ENCODE peak calls at places on chromosome 12, in nine cellular contexts. B, D, E, M, A, G, I, R and T are unnamed samples.

GRCh38 chr12:79983969-79984629 is 49.2 kb upstream of the PPP1R12A start:
- DNase-seq in B (peak; percentile 7), D (no peak), E (peak; percentile 9), M (no peak), A (no peak), G (peak; percentile 25), I (no peak), R (no peak), T (peak; percentile 4)

GRCh38 chr12:47820631-47821345 is 1.1 kb upstream of the HDAC7 start:
- DNase-seq in B (peak; percentile 84), D (peak; percentile 87), E (peak; percentile 98), M (peak; percentile 83), A (peak; percentile 85), G (peak; percentile 95), I (no peak), R (peak; percentile 91), T (peak; percentile 97)

GRCh38 chr12:80761818-80762217 is 45.1 kb downstream of the MYF5 start:
- DNase-seq in B (peak; percentile 20), D (no peak), E (no peak), M (no peak), A (no peak), G (no peak), I (no peak), R (no peak), T (no peak)

GRCh38 chr12:94898388-94898787 is 105.1 kb downstream of the NDUFA12 start:
- DNase-seq in B (peak; percentile 17), D (no peak), E (no peak), M (no peak), A (no peak), G (peak; percentile 17), I (no peak), R (no peak), T (no peak)

GRCh38 chr12:71161575-71161974 is 3.8 kb upstream of the TSPAN8 start:
- DNase-seq in B (no peak), D (no peak), E (no peak), M (no peak), A (no peak), G (no peak), I (no peak), R (no peak), T (no peak)

GRCh38 chr12:18368594-18368993 is 107.3 kb downstream of the PIK3C2G start:
- DNase-seq in B (no peak), D (no peak), E (no peak), M (no peak), A (no peak), G (no peak), I (no peak), R (no peak), T (no peak)

GRCh38 chr12:31234955-31235867 is 90.7 kb downstream of the SINHCAF start:
- DNase-seq in B (peak; percentile 34), D (no peak), E (peak; percentile 49), M (no peak), A (no peak), G (no peak), I (no peak), R (no peak), T (no peak)

GRCh38 chr12:51888316-51889215 is 663 bp downstream of the ANKRD33 start:
- DNase-seq in B (no peak), D (no peak), E (no peak), M (no peak), A (no peak), G (no peak), I (no peak), R (no peak), T (no peak)

GRCh38 chr12:123388948-123389559 is 5.1 kb downstream of the KMT5A start:
- DNase-seq in B (no peak), D (no peak), E (no peak), M (no peak), A (no peak), G (no peak), I (peak; percentile 8), R (no peak), T (no peak)

GRCh38 chr12:123389560-123390351 is 5.8 kb downstream of the KMT5A start:
- DNase-seq in B (peak; percentile 64), D (no peak), E (peak; percentile 53), M (peak; percentile 64), A (peak; percentile 66), G (no peak), I (peak; percentile 28), R (no peak), T (no peak)

GRCh38 chr12:123391546-123392343 is 7.8 kb downstream of the KMT5A start:
- DNase-seq in B (no peak), D (no peak), E (no peak), M (no peak), A (no peak), G (no peak), I (no peak), R (no peak), T (no peak)

GRCh38 chr12:123388218-123388947 is 4.5 kb downstream of the KMT5A start:
- DNase-seq in B (peak; percentile 78), D (no peak), E (peak; percentile 87), M (peak; percentile 75), A (peak; percentile 84), G (peak; percentile 50), I (peak; percentile 73), R (peak; percentile 61), T (no peak)

GRCh38 chr12:123390415-123391093 is 6.6 kb downstream of the KMT5A start:
- DNase-seq in B (peak; percentile 74), D (no peak), E (no peak), M (peak; percentile 41), A (no peak), G (no peak), I (no peak), R (no peak), T (no peak)
- TF ChIP-seq CTCF in B (peak; percentile 6), D (no peak), E (no peak), M (no peak), A (no peak), G (peak; percentile 3), I (no peak), R (no peak), T (no peak)

GRCh38 chr12:3303410-3304136 is 187.4 kb upstream of the PRMT8 start:
- DNase-seq in B (peak; percentile 82), D (no peak), E (no peak), M (no peak), A (no peak), G (no peak), I (no peak), R (no peak), T (no peak)

GRCh38 chr12:3299929-3300832 is 190.8 kb upstream of the PRMT8 start:
- DNase-seq in B (peak; percentile 99), D (peak; percentile 96), E (peak; percentile 74), M (peak; percentile 94), A (peak; percentile 90), G (peak; percentile 81), I (peak; percentile 75), R (peak; percentile 92), T (peak; percentile 92)

GRCh38 chr12:3302406-3303041 is 188.5 kb upstream of the PRMT8 start:
- DNase-seq in B (no peak), D (no peak), E (no peak), M (no peak), A (no peak), G (no peak), I (no peak), R (no peak), T (no peak)

GRCh38 chr12:3298603-3299002 is 192.4 kb upstream of the PRMT8 start:
- DNase-seq in B (no peak), D (no peak), E (no peak), M (no peak), A (no peak), G (no peak), I (no peak), R (no peak), T (no peak)

DNA sequence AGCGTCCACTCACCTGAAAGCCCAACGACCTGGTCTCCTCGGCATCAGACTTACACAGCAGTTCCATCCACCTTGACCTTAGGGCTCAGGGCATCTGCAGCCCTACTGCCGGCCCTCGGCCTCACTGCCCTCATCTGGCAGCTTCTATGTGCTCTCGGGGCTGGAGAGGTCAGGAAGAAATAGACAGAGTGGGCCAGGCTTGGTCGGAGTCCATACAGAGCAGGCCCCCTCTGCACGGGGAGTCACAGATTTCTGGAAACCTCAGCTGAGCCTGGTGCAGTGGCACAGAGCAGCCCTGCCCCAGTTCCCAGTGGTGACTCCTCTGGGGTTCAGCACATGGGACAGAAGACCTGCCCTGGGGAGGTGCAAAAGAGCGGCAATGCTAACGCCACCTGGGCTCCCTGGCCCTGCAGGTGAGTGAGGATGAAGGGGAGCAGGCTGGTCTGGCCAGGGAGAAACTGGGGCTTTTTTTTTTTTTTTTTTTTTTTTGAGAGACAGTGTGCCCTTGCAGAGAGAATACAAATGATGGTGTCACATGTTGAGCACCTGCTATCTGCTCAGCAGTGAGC is 190.1 kb upstream of the PRMT8 start:
- DNase-seq in B (no peak), D (no peak), E (no peak), M (no peak), A (no peak), G (no peak), I (no peak), R (no peak), T (no peak)
- H3K4me3 ChIP-seq in B (no peak overlapping the region), D (no peak overlapping the region), E (no peak overlapping the region), M (no peak overlapping the region), A (no peak overlapping the region), G (no peak overlapping the region), I (no peak overlapping the region), R (no peak overlapping the region), T (no peak overlapping the region)

GRCh38 chr12:130053641-130054040 is 108.6 kb upstream of the FZD10 start:
- DNase-seq in B (no peak), D (no peak), E (peak; percentile 19), M (no peak), A (no peak), G (no peak), I (no peak), R (no peak), T (no peak)

GRCh38 chr12:130051900-130052299 is 110.4 kb upstream of the FZD10 start:
- DNase-seq in B (no peak), D (no peak), E (no peak), M (no peak), A (no peak), G (no peak), I (no peak), R (no peak), T (no peak)

GRCh38 chr12:130054803-130055202 is 107.5 kb upstream of the FZD10 start:
- DNase-seq in B (no peak), D (no peak), E (no peak), M (no peak), A (no peak), G (no peak), I (no peak), R (no peak), T (no peak)

GRCh38 chr12:130044991-130045621 is 117.2 kb upstream of the FZD10 start:
- DNase-seq in B (no peak), D (no peak), E (no peak), M (peak; percentile 66), A (no peak), G (no peak), I (no peak), R (no peak), T (no peak)

DNA sequence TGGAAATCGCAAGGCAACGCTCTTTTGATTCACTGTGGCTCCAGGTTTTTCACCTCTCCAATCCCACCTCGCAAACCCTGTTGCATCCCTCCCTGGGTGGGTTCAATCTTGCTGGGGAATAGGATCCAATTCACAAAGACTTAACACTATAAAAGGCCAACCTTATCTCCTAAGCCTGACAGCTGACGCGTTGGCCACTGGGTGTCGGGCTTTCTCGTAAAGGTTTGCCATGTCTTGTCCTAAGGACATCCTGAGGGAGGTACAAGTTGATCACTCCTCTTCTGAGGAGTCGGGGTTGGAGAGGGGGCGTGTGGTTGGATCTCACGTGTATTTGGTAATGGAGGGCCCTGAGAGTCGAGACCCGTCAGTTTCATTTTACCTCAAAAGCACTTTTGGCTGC is 112.6 kb upstream of the FZD10 start:
- DNase-seq in B (peak; percentile 8), D (no peak), E (no peak), M (no peak), A (no peak), G (no peak), I (no peak), R (no peak), T (no peak)
- TF ChIP-seq CTCF in B (peak; percentile 20), D (no peak), E (no peak), M (no peak), A (no peak), G (no peak), I (no peak), R (no peak), T (no peak)

GRCh38 chr12:121465921-121466799 is 66.2 kb downstream of the RNF34 start:
- DNase-seq in B (peak; percentile 22), D (no peak), E (peak; percentile 43), M (no peak), A (no peak), G (no peak), I (peak; percentile 53), R (no peak), T (no peak)
- H3K4me3 ChIP-seq in B (peak overlapping the region; percentile 76), D (peak overlapping the region; percentile 44), E (peak overlapping the region; percentile 67), M (peak overlapping the region; percentile 49), A (peak overlapping the region; percentile 76), G (peak overlapping the region; percentile 58), I (peak overlapping the region; percentile 63), R (peak overlapping the region; percentile 47), T (peak overlapping the region; percentile 63)